ENCODE peak calls at places on chromosomes 5 and 9, in five cellular contexts. V, D, N, S and Y are unnamed samples.

GRCh38 chr9:117470455-117470854 is 55.6 kb upstream of the ASTN2 start:
- DNase-seq in V (no peak), D (no peak), N (no peak), S (no peak), Y (no peak)

GRCh38 chr9:121944741-121945191 is 148.3 kb downstream of the TTLL11 start:
- DNase-seq in V (peak), D (no peak), N (no peak), S (peak), Y (no peak)

GRCh38 chr5:166571668-166572067 is 1719.8 kb upstream of the WWC1 start:
- DNase-seq in V (no peak), D (no peak), N (no peak), S (no peak), Y (no peak)

GRCh38 chr5:149777382-149777781 is 47.3 kb downstream of the PPARGC1B start:
- DNase-seq in V (no peak), D (peak), N (no peak), S (no peak), Y (no peak)

GRCh38 chr5:126998201-126998631 is 32.1 kb downstream of the MARCHF3 start:
- DNase-seq in V (peak), D (peak), N (no peak), S (peak), Y (no peak)

GRCh38 chr5:9059920-9060691 is 485.8 kb downstream of the SEMA5A start:
- DNase-seq in V (peak), D (peak), N (no peak), S (peak), Y (no peak)

GRCh38 chr5:3365501-3366215 is 230.0 kb upstream of the IRX1 start:
- DNase-seq in V (no peak), D (no peak), N (no peak), S (no peak), Y (no peak)

GRCh38 chr9:129175825-129176633 is 2.0 kb downstream of the IER5L start:
- DNase-seq in V (peak), D (peak), N (peak), S (peak), Y (peak)

GRCh38 chr9:121686930-121687541 is 35.6 kb downstream of the DAB2IP start:
- DNase-seq in V (peak), D (peak), N (peak), S (peak), Y (peak)

GRCh38 chr9:98550206-98550820 is 158.4 kb downstream of the GABBR2 start:
- DNase-seq in V (peak), D (no peak), N (no peak), S (no peak), Y (no peak)

GRCh38 chr5:22242532-22242931 is 610.6 kb downstream of the CDH12 start:
- DNase-seq in V (no peak), D (no peak), N (no peak), S (no peak), Y (no peak)

GRCh38 chr5:143041972-143042770 is 272.0 kb downstream of the ARHGAP26 start:
- DNase-seq in V (peak), D (no peak), N (no peak), S (peak), Y (no peak)

GRCh38 chr9:108549184-108549583 is 306.6 kb downstream of the ACTL7B start:
- DNase-seq in V (no peak), D (no peak), N (no peak), S (no peak), Y (no peak)

GRCh38 chr9:122347348-122348287 is 23.2 kb upstream of the PTGS1 start:
- DNase-seq in V (peak), D (no peak), N (no peak), S (no peak), Y (no peak)

GRCh38 chr5:115166744-115167393 is 2.8 kb downstream of the TRIM36 start:
- DNase-seq in V (no peak), D (no peak), N (no peak), S (no peak), Y (no peak)

GRCh38 chr5:57416246-57416996 is 66.2 kb downstream of the ACTBL2 start:
- DNase-seq in V (peak), D (no peak), N (no peak), S (no peak), Y (no peak)

GRCh38 chr9:35753466-35753865 is 610 bp downstream of the MSMP start:
- DNase-seq in V (no peak), D (no peak), N (no peak), S (no peak), Y (no peak)

GRCh38 chr9:5442400-5443011 is 4.8 kb upstream of the PLGRKT start:
- DNase-seq in V (peak), D (no peak), N (no peak), S (peak), Y (no peak)

GRCh38 chr5:7519564-7519963 is 123.6 kb downstream of the ADCY2 start:
- DNase-seq in V (no peak), D (no peak), N (no peak), S (no peak), Y (no peak)

GRCh38 chr5:181245427-181246275 is 1.9 kb upstream of the RACK1 start:
- DNase-seq in V (no peak), D (no peak), N (no peak), S (no peak), Y (no peak)

GRCh38 chr9:8750639-8751041 is 951.1 kb upstream of the DMAC1 start:
- DNase-seq in V (peak), D (no peak), N (no peak), S (no peak), Y (no peak)

GRCh38 chr5:99674086-99674485 is 745.3 kb upstream of the CHD1 start:
- DNase-seq in V (no peak), D (no peak), N (no peak), S (no peak), Y (no peak)